ENCODE peak calls at places on chromosome 14, in ten cellular contexts. C, L, Y, V, D, I, A, S, M and H are unnamed samples. For H3K4me1 and H3K27me3, the result is how much of the 10 kb centered on the place peaks cover.

GRCh38 chr14:102323102-102323501 is 3.6 kb downstream of the ZNF839 start:
- DNase-seq in Y (peak), M (peak), S (peak), V (no peak), A (peak), C (peak), I (peak), L (peak), D (peak), H (peak)

GRCh38 chr14:56268653-56269052 is 150.4 kb downstream of the PELI2 start:
- DNase-seq in C (no peak), M (no peak), S (no peak), A (no peak), Y (no peak), I (no peak), D (no peak), L (no peak), V (no peak), H (no peak)

GRCh38 chr14:38121280-38121679 is 86.4 kb upstream of the SSTR1 start:
- DNase-seq in C (no peak), I (no peak), L (no peak), S (no peak), M (no peak), Y (no peak), V (no peak), D (no peak), A (no peak), H (no peak)

GRCh38 chr14:50303744-50304471 is 8.1 kb downstream of the L2HGDH start:
- DNase-seq in S (peak), D (no peak), L (no peak), C (peak), V (no peak), I (no peak), A (peak), M (peak), Y (no peak), H (no peak)

GRCh38 chr14:70788893-70789292 is 20.4 kb downstream of the MAP3K9 start:
- DNase-seq in C (no peak), S (no peak), A (no peak), V (no peak), M (no peak), Y (no peak), I (no peak), L (no peak), D (no peak), H (no peak)

GRCh38 chr14:54818201-54819133 is 84.2 kb downstream of the GCH1 start:
- DNase-seq in C (peak), A (no peak), I (no peak), L (no peak), D (no peak), V (no peak), Y (no peak), S (peak), M (peak), H (peak)

GRCh38 chr14:89750909-89751502 is 203.5 kb downstream of the EFCAB11 start:
- DNase-seq in L (no peak), V (no peak), Y (no peak), I (no peak), M (no peak), C (no peak), S (no peak), A (no peak), D (no peak), H (no peak)

GRCh38 chr14:99415496-99416281 is 65.0 kb downstream of the SETD3 start:
- DNase-seq in D (no peak), A (no peak), Y (peak), S (peak), M (peak), C (peak), I (no peak), L (peak), V (no peak), H (peak)

GRCh38 chr14:65847065-65847847 is 434.7 kb downstream of the FUT8 start:
- DNase-seq in I (no peak), L (no peak), V (no peak), D (no peak), A (no peak), Y (peak), C (peak), M (no peak), S (no peak), H (no peak)

GRCh38 chr14:34081126-34081575 is 130.3 kb upstream of the EGLN3 start:
- DNase-seq in C (no peak), Y (no peak), S (peak), I (no peak), V (no peak), D (no peak), M (no peak), A (no peak), L (no peak), H (no peak)

GRCh38 chr14:100307215-100308111 is 1.2 kb upstream of the SLC25A29 start:
- DNase-seq in V (no peak), L (no peak), C (peak), S (no peak), D (no peak), Y (peak), A (no peak), I (no peak), M (no peak), H (peak)

GRCh38 chr14:100165376-100165775 is 5.9 kb upstream of the DEGS2 start:
- DNase-seq in M (no peak), Y (no peak), L (no peak), V (no peak), I (no peak), S (no peak), A (peak), D (no peak), C (no peak), H (no peak)

GRCh38 chr14:96162265-96162664 is 42.4 kb upstream of the BDKRB2 start:
- DNase-seq in A (no peak), C (no peak), V (no peak), L (no peak), D (no peak), I (no peak), M (no peak), S (no peak), Y (peak), H (no peak)

GRCh38 chr14:38143651-38144505 is 63.8 kb upstream of the SSTR1 start:
- DNase-seq in L (no peak), A (no peak), Y (no peak), D (no peak), M (peak), I (no peak), S (peak), V (no peak), C (no peak), H (no peak)

GRCh38 chr14:99416909-99417308 is 63.8 kb downstream of the SETD3 start:
- DNase-seq in Y (no peak), L (no peak), A (no peak), V (no peak), C (no peak), D (no peak), S (no peak), I (no peak), M (no peak), H (no peak)

GRCh38 chr14:38762436-38762835 is 340.6 kb downstream of the SEC23A start:
- DNase-seq in Y (no peak), M (no peak), L (no peak), A (no peak), C (no peak), V (no peak), S (no peak), I (no peak), D (no peak), H (no peak)

GRCh38 chr14:65849096-65849495 is 436.6 kb downstream of the FUT8 start:
- DNase-seq in L (no peak), D (no peak), Y (no peak), V (no peak), A (no peak), S (no peak), M (no peak), I (no peak), C (no peak), H (no peak)

DNA sequence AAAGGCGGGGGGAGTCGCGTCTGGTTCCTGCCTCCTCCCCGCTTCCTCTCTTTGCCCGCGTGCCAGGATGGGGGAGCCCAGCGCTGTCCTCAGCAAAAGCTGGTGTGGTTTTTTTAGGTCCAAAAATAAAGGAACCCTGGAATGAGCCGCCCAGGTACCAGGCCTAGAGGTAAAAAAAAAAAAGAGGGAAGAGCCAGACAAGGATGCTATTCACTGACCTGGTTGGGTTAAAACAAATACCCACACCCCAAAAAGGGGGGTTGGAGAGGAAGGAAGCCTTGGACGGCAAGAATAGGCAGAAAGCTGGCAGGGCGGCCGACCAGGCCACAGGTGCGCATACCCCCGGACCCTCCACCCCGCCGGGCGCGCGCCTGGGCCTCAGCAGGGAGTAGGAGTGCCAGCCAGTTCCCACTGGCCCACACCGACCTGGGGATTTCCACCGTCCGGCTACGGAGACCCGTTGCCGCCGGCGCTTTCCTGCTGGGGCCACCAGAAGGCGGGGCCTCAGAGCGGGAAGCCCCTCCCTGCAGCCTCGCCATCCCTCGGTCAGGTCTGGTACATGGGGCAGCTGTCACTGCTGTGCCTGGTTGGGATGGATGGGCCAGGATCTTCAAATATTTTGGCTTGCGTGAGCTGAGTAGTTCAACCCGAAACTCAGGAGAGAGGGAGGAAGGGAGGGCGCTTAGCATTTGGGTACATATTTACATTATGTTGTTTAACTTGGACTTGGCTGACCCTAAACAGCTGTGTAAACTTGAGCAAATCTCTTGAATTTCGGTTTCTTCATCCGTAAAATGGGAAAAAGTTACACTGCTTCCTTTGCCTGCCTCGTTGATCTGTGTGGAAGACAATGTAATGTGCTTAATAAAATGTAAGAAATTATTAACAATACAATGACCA is 5.4 kb upstream of the IRF2BPL start:
- DNase-seq in Y (peak), V (no peak), C (peak), S (peak), I (peak), L (peak), M (peak), A (peak), D (peak), H (peak)
- H3K27ac ChIP-seq in Y (peak), V (peak), C (peak), S (peak), I (peak), L (peak), M (peak), A (peak), D (peak), H (peak)

DNA sequence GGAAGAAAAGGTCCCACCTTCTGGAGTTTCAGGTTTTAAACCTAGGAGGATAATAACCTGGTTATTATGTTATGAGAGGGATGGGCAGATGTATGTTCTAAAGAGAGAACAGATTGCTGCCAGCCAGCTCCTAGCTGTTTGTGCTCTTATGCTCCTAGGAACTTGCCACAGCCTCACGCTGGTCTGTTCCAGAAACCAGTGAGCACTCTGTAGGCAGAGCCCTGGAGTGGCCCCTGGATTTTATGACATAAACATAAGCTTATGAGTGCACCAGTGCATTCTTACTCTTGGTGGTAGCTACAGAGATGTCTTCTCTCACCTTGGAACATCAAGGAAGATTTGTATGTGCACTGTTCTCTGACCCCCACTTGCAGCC is 27.7 kb downstream of the KLC1 start:
- DNase-seq in V (no peak), S (no peak), Y (no peak), I (no peak), D (no peak), L (no peak), C (no peak), M (no peak), A (no peak), H (no peak)
- H3K4me1 ChIP-seq in V (under half), S (under half), Y (under half), I (under half), D (under half), L (under half), C (under half), M (under half), A (under half), H (under half)

DNA sequence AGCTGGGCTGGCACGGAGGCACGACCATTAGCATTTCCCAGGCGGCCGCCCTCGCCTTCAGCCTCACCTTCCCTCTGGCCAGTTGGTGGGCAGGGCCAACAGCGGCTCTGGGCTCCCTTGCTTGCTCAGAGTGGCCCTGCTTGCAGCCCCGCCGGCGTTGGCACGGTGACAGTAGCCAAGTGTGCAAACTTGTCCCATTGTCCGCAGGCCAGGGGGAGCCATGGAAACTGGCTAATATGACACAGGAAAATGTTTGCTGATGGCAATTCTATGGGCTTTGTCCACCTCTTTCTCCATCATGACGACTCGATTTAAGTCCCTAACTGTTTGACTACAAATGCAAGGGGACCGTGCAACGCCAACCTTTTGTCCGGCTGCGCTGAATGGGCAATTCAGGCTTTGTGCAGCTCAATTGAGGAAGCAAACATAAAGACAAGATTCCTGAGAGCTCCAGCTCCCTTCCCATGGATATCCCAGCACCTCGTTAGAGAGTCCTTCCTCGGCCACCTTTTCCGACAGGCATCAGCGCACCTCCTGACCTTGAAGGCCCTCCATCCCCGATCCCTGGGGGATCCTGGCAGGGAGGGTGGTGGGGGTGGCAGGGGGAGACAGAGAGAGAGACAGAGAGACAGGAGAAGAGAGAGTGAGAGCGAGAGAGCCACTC is 803 bp upstream of the FAM181A start:
- DNase-seq in S (no peak), D (peak), C (no peak), A (no peak), Y (no peak), L (no peak), V (no peak), M (no peak), I (no peak), H (peak)
- H3K27me3 ChIP-seq in S (under half), D (under half), C (under half), A (under half), Y (under half), L (under half), V (under half), M (under half), I (under half), H (under half)

GRCh38 chr14:23112359-23113178 is 6.5 kb downstream of the CEBPE start:
- DNase-seq in M (peak), S (peak), I (peak), V (no peak), Y (no peak), L (no peak), D (no peak), C (no peak), A (no peak), H (no peak)

GRCh38 chr14:23113346-23114119 is 5.5 kb downstream of the CEBPE start:
- DNase-seq in Y (no peak), L (no peak), M (no peak), I (no peak), C (no peak), D (no peak), S (peak), A (no peak), V (no peak), H (peak)

GRCh38 chr14:23109769-23110168 is 5.0 kb upstream of the CIROP start:
- DNase-seq in A (no peak), M (no peak), C (no peak), S (no peak), I (no peak), D (no peak), Y (no peak), L (no peak), V (no peak), H (no peak)

GRCh38 chr14:23114120-23114458 is 5.0 kb downstream of the CEBPE start:
- DNase-seq in C (no peak), M (no peak), Y (no peak), L (no peak), A (no peak), D (no peak), V (no peak), S (no peak), I (no peak), H (no peak)

DNA sequence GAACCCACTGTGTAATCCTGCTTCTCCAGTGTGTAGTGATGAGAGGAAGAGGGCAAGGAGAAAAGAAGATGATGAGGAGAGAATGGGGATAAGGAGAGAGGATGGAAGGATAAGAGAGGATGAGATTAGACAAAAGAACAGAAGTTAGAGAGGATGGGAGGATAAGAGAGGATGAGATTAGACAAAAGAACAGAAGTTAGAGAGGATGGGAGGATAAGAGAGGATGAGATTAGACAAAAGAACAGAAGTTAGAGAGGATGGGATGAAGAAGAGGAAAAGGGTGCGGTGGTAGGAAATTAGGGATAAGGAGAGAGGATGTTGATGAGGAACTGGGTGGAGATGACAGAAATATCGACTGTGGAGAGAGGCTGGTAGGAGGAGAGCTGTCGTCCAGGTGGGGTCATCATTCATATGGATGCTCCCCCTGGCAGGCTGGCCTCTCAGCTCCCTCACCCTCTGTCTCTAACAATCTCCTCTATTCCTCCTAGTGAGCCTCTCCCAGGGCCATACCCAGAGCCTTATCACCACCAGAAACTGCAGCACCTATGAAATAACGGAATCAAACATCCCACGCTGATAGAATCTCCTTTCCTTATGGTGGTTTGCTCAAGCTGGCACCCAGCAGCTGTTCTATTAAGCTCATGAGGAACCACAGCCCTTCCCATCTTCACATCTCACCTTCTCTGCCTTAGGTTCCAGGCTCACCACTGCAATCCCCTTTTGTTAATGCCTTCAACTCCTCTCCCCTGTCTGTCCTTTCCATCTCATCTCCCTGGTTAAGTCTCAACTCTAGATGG is 6.0 kb upstream of the CIROP start:
- DNase-seq in I (no peak), C (no peak), L (no peak), V (no peak), A (no peak), D (no peak), S (no peak), M (no peak), Y (no peak), H (no peak)
- H3K27ac ChIP-seq in I (no peak), C (no peak), L (no peak), V (no peak), A (no peak), D (no peak), S (no peak), M (no peak), Y (no peak), H (no peak)

DNA sequence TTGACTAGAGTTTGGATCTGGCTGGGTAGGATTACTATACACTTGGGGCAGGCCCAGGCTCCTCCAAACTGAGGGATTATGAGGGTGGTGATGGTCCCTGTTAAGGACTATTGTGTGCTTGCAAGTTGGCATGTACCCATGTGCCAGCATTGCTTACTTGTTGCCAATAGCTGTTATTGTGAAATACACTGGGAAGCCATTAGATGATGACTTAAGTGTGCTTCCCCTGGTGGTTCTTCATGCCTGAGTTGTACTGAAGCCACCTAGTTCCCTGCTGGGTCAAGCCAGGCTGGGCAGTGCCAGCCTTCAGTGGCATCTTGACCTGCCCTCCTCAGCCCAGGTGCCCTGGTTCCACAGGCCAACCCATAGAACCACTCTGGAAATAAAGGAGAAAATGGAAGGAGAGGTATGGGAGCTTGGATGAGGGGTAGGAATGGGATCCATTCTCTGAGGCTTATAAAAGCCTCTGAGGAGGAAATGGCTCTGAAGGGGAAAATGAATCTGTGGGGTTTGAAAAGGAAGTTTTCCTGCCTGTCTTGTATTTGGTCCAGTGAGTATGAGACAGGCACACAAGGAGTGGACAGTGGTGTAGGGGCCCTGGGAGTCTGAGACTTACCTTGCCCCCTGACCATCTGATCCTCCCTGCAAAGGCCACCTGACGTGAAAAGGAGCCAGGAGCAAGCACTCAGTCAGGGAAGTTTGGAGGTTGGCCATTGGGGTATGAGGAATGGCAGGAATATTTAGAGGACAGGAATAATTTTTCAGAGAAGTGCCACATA is 724 bp downstream of the LTB4R start:
- DNase-seq in I (no peak), A (no peak), D (no peak), Y (no peak), M (no peak), C (no peak), L (no peak), S (peak), V (no peak), H (no peak)
- H3K4me1 ChIP-seq in I (half or more), A (under half), D (under half), Y (under half), M (under half), C (half or more), L (under half), S (under half), V (under half), H (under half)